ENCODE peak calls at places on chromosomes 2 and 18, in five cellular contexts. D, U, Y, O and M are unnamed samples.

GRCh38 chr18:74290831-74291770 is 662 bp downstream of the CYB5A start:
- DNase-seq in D (no peak), U (no peak), Y (peak; percentile 75), O (peak; percentile 70), M (no peak)

GRCh38 chr2:217848351-217848957 is 154.3 kb downstream of the TNS1 start:
- DNase-seq in D (no peak), U (no peak), Y (no peak), O (no peak), M (no peak)

GRCh38 chr2:20374919-20375318 is 24.3 kb upstream of the PUM2 start:
- DNase-seq in D (no peak), U (no peak), Y (peak; percentile 30), O (no peak), M (no peak)

GRCh38 chr2:73859721-73860586 is 31.2 kb downstream of the STAMBP start:
- DNase-seq in D (peak; percentile 97), U (peak; percentile 89), Y (peak; percentile 63), O (peak; percentile 90), M (peak; percentile 91)

GRCh38 chr18:70194227-70194890 is 11.1 kb downstream of the RTTN start:
- DNase-seq in D (no peak), U (no peak), Y (no peak), O (no peak), M (no peak)

GRCh38 chr18:33606621-33607020 is 28.6 kb downstream of the ASXL3 start:
- DNase-seq in D (no peak), U (no peak), Y (no peak), O (no peak), M (no peak)

GRCh38 chr2:61252031-61252430 is 90.0 kb downstream of the C2orf74 start:
- DNase-seq in D (no peak), U (no peak), Y (no peak), O (no peak), M (no peak)

GRCh38 chr2:217741381-217741955 is 261.3 kb downstream of the TNS1 start:
- DNase-seq in D (no peak), U (no peak), Y (no peak), O (no peak), M (no peak)

GRCh38 chr2:64654063-64654811 is 524 bp upstream of the SERTAD2 start:
- DNase-seq in D (peak; percentile 79), U (peak; percentile 76), Y (peak; percentile 77), O (peak; percentile 85), M (peak; percentile 88)

GRCh38 chr2:136741471-136741870 is 23.9 kb upstream of the THSD7B start:
- DNase-seq in D (no peak), U (no peak), Y (no peak), O (no peak), M (no peak)

GRCh38 chr2:130381145-130381544 is 25.3 kb downstream of the PTPN18 start:
- DNase-seq in D (no peak), U (no peak), Y (no peak), O (no peak), M (no peak)

GRCh38 chr2:232672581-232672980 is 24.6 kb upstream of the GIGYF2 start:
- DNase-seq in D (no peak), U (no peak), Y (no peak), O (no peak), M (no peak)

GRCh38 chr2:239500915-239501630 is 100.3 kb upstream of the HDAC4 start:
- DNase-seq in D (no peak), U (no peak), Y (no peak), O (no peak), M (no peak)

GRCh38 chr2:225282858-225283693 is 116.4 kb upstream of the NYAP2 start:
- DNase-seq in D (peak; percentile 41), U (peak; percentile 58), Y (no peak), O (peak; percentile 75), M (peak; percentile 70)

GRCh38 chr2:39779926-39780325 is 868 bp upstream of the THUMPD2 start:
- DNase-seq in D (no peak), U (no peak), Y (no peak), O (no peak), M (no peak)

GRCh38 chr2:45925636-45926350 is 274.3 kb downstream of the PRKCE start:
- DNase-seq in D (no peak), U (no peak), Y (no peak), O (no peak), M (peak; percentile 40)

GRCh38 chr2:45923701-45924100 is 272.2 kb downstream of the PRKCE start:
- DNase-seq in D (no peak), U (peak; percentile 47), Y (peak; percentile 87), O (peak; percentile 40), M (no peak)

GRCh38 chr2:45919711-45920111 is 268.2 kb downstream of the PRKCE start:
- DNase-seq in D (no peak), U (no peak), Y (no peak), O (no peak), M (no peak)

GRCh38 chr2:45921921-45922320 is 270.4 kb downstream of the PRKCE start:
- DNase-seq in D (no peak), U (no peak), Y (no peak), O (no peak), M (no peak)

GRCh38 chr2:45922577-45922988 is 271.1 kb downstream of the PRKCE start:
- DNase-seq in D (peak; percentile 79), U (peak; percentile 65), Y (peak; percentile 61), O (peak; percentile 48), M (peak; percentile 76)
- H3K27ac ChIP-seq in D (no peak overlapping the region), U (no peak overlapping the region), Y (no peak overlapping the region), O (no peak overlapping the region), M (no peak overlapping the region)

GRCh38 chr18:37484893-37485834 is 80.4 kb downstream of the CELF4 start:
- DNase-seq in D (peak; percentile 5), U (no peak), Y (no peak), O (no peak), M (peak; percentile 4)
- H3K27me3 ChIP-seq in D (peaks cover 27% of the 10 kb centered on the region), U (peaks cover 19% of the 10 kb centered on the region), Y (peaks cover 35% of the 10 kb centered on the region), O (no peaks in the 10 kb centered on the region), M (peaks cover 10% of the 10 kb centered on the region)

DNA sequence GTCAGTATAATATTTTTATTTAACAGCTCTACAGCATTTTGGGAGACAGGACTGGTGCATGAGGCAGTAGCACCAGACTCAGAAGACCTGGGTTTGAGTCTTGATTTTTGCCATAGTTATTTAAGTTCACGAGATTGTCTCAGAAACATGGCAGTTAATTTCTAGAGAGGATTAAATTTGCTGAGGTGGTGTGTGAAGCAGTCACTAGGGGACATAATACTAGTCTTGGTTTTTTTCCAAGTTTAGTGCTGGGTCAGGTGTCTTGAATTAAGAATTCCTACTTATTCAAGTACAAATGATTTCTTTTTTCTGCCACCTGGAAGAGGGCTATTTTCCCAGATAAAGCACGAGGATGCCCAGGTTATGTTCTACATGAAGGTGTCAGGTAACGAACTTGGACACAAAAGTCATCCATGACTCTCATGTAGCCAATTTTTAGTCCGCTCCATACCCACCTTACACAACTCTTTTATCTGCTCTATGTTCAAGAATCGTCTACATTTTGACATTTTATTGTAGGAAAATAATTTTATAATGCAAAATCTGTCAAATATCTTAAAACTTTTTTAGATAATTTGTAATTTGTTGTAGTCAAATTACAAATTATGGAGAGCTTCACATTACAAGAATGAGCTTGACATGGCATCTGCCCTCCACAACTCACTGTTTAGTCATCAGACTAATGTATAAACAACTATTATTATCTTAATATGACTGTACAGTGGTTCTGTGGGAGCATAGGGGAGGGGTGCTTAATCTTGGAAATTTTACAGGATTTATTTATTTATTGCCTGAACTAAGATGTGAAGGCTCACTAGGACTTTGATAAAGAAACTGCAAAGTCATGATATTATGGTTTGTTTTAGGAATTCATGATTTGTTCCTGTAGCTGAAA is 1.6 kb downstream of the MARCHF7 start:
- DNase-seq in D (peak; percentile 88), U (peak; percentile 71), Y (no peak), O (peak; percentile 75), M (peak; percentile 87)
- H4K20me1 ChIP-seq in D (peaks cover 57% of the 10 kb centered on the region), U (peaks cover 59% of the 10 kb centered on the region), Y (peaks cover 48% of the 10 kb centered on the region), O (peaks cover 60% of the 10 kb centered on the region), M (peaks cover 17% of the 10 kb centered on the region)

DNA sequence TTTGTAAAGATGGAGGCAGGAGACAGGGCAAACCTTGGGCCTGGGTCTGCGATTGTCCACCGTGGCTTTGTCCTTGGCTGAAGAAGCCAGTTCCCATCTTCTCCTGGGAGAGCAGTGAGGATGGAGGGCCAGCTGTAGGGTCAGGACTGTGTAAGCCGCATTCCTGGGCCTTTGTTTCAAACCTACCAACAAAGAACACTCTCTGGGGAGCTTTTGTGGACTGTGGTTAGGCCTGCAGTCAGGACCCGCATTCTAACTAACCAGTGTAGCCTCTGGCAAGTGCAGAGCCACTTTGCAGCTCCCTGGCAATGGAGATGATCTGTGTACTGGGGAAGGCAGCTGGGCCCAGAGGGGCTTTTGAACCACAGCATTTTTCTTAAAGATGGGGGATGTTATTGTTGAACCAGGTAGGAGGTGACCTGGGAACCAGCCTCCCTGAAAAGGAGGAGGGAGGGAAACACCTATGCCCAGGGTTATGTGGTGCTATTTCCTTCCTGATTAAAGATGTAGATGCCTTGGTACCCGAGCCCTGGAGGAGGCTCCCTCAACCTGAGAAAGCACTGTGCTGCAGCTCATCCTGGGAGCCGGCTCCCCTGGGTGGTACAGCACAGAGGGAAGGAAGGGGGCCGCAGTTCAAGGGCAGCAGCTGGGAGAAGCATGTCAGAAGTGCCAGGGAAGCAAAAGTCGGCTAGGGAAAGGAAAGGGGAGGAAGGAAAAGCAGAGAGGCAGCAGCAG is 12.7 kb upstream of the SMAD4 start:
- DNase-seq in D (no peak), U (peak; percentile 24), Y (no peak), O (no peak), M (no peak)
- H3K27ac ChIP-seq in D (no peak overlapping the region), U (no peak overlapping the region), Y (no peak overlapping the region), O (no peak overlapping the region), M (no peak overlapping the region)

GRCh38 chr2:176087330-176088047 is 3.7 kb upstream of the EVX2 start:
- DNase-seq in D (no peak), U (no peak), Y (no peak), O (no peak), M (no peak)
- H3K27me3 ChIP-seq in D (peaks cover 88% of the 10 kb centered on the region), U (peaks cover 96% of the 10 kb centered on the region), Y (peaks cover 76% of the 10 kb centered on the region), O (peaks cover 60% of the 10 kb centered on the region), M (peaks cover 87% of the 10 kb centered on the region)

GRCh38 chr2:177489719-177490301 is 97.2 kb downstream of the AGPS start:
- DNase-seq in D (peak; percentile 49), U (peak; percentile 10), Y (no peak), O (peak; percentile 56), M (peak; percentile 19)
- H4K20me1 ChIP-seq in D (no peaks in the 10 kb centered on the region), U (no peaks in the 10 kb centered on the region), Y (no peaks in the 10 kb centered on the region), O (no peaks in the 10 kb centered on the region), M (no peaks in the 10 kb centered on the region)

GRCh38 chr18:31497711-31498449 is at the start of gene DSG2:
- DNase-seq in D (no peak), U (peak; percentile 31), Y (no peak), O (peak; percentile 59), M (no peak)
- H3K27ac ChIP-seq in D (no peak within 1 kb of the TSS), U (peak within 1 kb of the TSS; percentile 69), Y (peak within 1 kb of the TSS; percentile 82), O (peak within 1 kb of the TSS; percentile 62), M (no peak within 1 kb of the TSS)

GRCh38 chr2:27211943-27212625 is at the start of the genes ATRAID and SLC5A6:
- DNase-seq in D (peak; percentile 81), U (peak; percentile 76), Y (peak; percentile 77), O (peak; percentile 89), M (peak; percentile 85)
- H3K27me3 ChIP-seq in D (no peaks in the 10 kb centered on the region), U (no peaks in the 10 kb centered on the region), Y (no peaks in the 10 kb centered on the region), O (no peaks in the 10 kb centered on the region), M (no peaks in the 10 kb centered on the region)